ENCODE peak calls at places on chromosomes 5 and 9, in nine cellular contexts. L is CD8-positive, alpha-beta memory T cell; I is IMR-90; D is astrocyte; Z is uterus; H is pancreas; S is GM23248; M is psoas muscle; W is left lung. O is an unnamed sample.

GRCh38 chr5:83470920-83471404 is 582 bp upstream of the VCAN start:
- DNase-seq in W (no peak), Z (no peak), L (no peak), S (peak; percentile 35), H (no peak), D (no peak), I (no peak), M (no peak), O (no peak)

GRCh38 chr5:61280766-61281427 is 51.2 kb upstream of the ZSWIM6 start:
- DNase-seq in S (no peak), D (no peak), L (no peak), M (no peak), H (peak; percentile 61), I (no peak), Z (no peak), W (no peak), O (no peak)

GRCh38 chr5:177220576-177220975 is 82.9 kb downstream of the RAB24 start:
- DNase-seq in H (no peak), S (no peak), W (no peak), I (no peak), Z (no peak), D (no peak), M (no peak), L (no peak), O (no peak)

GRCh38 chr5:143812085-143812705 is at the start of gene HMHB1:
- DNase-seq in Z (no peak), I (no peak), M (no peak), D (no peak), L (no peak), H (no peak), S (no peak), W (no peak), O (no peak)

GRCh38 chr5:84729326-84729725 is 344.6 kb upstream of the EDIL3 start:
- DNase-seq in M (no peak), Z (no peak), S (peak; percentile 0), I (peak; percentile 29), W (peak; percentile 32), D (peak; percentile 74), L (no peak), H (no peak), O (no peak)

GRCh38 chr9:89878003-89878411 is 273.2 kb downstream of the GADD45G start:
- DNase-seq in Z (peak; percentile 5), L (no peak), M (no peak), S (no peak), I (no peak), W (peak; percentile 4), H (no peak), D (no peak), O (no peak)

GRCh38 chr9:18255158-18255629 is 218.8 kb upstream of the ADAMTSL1 start:
- DNase-seq in S (peak; percentile 89), H (peak; percentile 39), I (peak; percentile 87), W (peak; percentile 60), D (peak; percentile 62), M (peak; percentile 73), Z (peak; percentile 89), L (peak; percentile 45), O (peak; percentile 30)

GRCh38 chr9:127635198-127635735 is 23.2 kb downstream of the STXBP1 start:
- DNase-seq in S (no peak), M (no peak), W (no peak), Z (no peak), D (no peak), L (no peak), I (peak; percentile 17), H (no peak), O (no peak)

GRCh38 chr5:138874771-138875628 is at the start of gene LRRTM2:
- DNase-seq in L (no peak), M (no peak), D (peak; percentile 92), S (peak; percentile 92), H (no peak), W (no peak), I (peak; percentile 98), Z (no peak), O (no peak)

GRCh38 chr5:171521219-171521633 is 101.8 kb downstream of the FGF18 start:
- DNase-seq in I (peak; percentile 92), M (peak; percentile 67), S (peak; percentile 97), L (no peak), W (no peak), H (no peak), D (peak; percentile 93), Z (peak; percentile 77), O (no peak)

GRCh38 chr5:136598901-136599300 is 233.6 kb upstream of the TRPC7 start:
- DNase-seq in W (no peak), L (no peak), I (no peak), M (no peak), D (no peak), S (no peak), H (no peak), Z (no peak), O (no peak)

GRCh38 chr9:16031486-16031885 is 478.6 kb downstream of the CCDC171 start:
- DNase-seq in H (no peak), W (no peak), D (no peak), S (no peak), M (no peak), L (no peak), Z (no peak), I (no peak), O (no peak)

GRCh38 chr9:36858805-36859375 is 175.2 kb downstream of the PAX5 start:
- DNase-seq in L (no peak), S (peak; percentile 27), W (no peak), H (no peak), I (no peak), M (no peak), D (no peak), Z (no peak), O (no peak)

GRCh38 chr9:75186767-75187380 is 98.6 kb downstream of the OSTF1 start:
- DNase-seq in H (no peak), M (no peak), D (no peak), L (no peak), S (peak; percentile 44), Z (no peak), W (no peak), I (peak; percentile 28), O (no peak)

GRCh38 chr5:94916619-94917018 is 298.1 kb downstream of the SLF1 start:
- DNase-seq in S (no peak), H (no peak), I (no peak), W (peak; percentile 36), L (no peak), D (no peak), M (no peak), Z (no peak), O (no peak)

GRCh38 chr5:168772466-168772961 is 193.3 kb upstream of the PANK3 start:
- DNase-seq in W (no peak), I (no peak), H (no peak), Z (no peak), M (no peak), D (no peak), S (no peak), L (no peak), O (no peak)

GRCh38 chr5:170552486-170553122 is 48.8 kb downstream of the KCNIP1 start:
- DNase-seq in H (peak; percentile 24), D (peak; percentile 94), S (peak; percentile 58), M (peak; percentile 61), Z (peak; percentile 87), L (no peak), W (peak; percentile 74), I (peak; percentile 88), O (no peak)

GRCh38 chr5:131814990-131815389 is 18.2 kb upstream of the FNIP1 start:
- DNase-seq in I (peak; percentile 91), S (peak; percentile 68), W (no peak), M (no peak), H (no peak), L (no peak), Z (no peak), D (peak; percentile 84), O (no peak)

GRCh38 chr5:981466-981865 is 27.1 kb upstream of the NKD2 start:
- DNase-seq in I (no peak), L (no peak), D (no peak), W (peak; percentile 34), M (no peak), S (no peak), H (no peak), Z (no peak), O (no peak)

DNA sequence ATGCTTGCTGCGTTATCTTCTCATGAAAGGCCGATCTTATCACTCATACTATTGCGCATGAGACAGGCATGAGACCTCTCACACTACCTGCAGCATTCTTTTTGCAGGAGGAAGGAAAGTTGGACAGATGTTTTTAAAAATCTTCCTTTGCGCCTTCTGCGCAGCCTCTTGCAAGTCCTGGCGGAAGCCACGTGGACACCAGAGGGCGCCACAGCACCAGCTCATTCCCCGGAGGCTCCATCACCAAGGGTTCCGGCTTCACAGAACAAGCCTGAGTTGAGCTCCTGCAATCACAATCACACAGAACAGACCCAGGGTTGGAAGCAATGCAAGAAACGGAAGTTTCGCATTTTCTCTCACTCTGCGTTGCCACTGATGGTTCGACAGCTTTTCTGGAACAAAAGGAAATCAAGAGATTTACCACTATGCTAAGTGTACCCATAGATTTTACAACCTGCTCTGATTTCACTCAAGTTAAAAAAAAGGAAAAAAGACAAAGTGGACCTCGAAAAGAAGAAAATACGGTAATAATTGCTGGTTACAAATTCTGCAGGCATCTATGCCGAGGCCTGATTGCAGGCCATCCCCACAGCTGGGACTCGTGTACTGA is 304.8 kb upstream of the MSX2 start:
- DNase-seq in Z (peak; percentile 69), M (peak; percentile 87), D (peak; percentile 79), L (peak; percentile 37), H (peak; percentile 76), W (peak; percentile 83), S (peak; percentile 89), I (peak; percentile 91), O (peak; percentile 58)
- H3K4me3 ChIP-seq in Z (no peak overlapping the region), M (peak overlapping the region; percentile 24), D (peak overlapping the region; percentile 47), L (no peak overlapping the region), H (no peak overlapping the region), W (no peak overlapping the region), S (no peak overlapping the region), I (no peak overlapping the region), O (peak overlapping the region; percentile 26)

GRCh38 chr5:8993031-8993430 is 552.8 kb downstream of the SEMA5A start:
- DNase-seq in I (no peak), M (no peak), H (no peak), W (no peak), S (peak; percentile 37), D (no peak), Z (no peak), L (no peak), O (no peak)
- H3K9me3 ChIP-seq in I (no peaks in the 10 kb centered on the region), M (peaks cover 3% of the 10 kb centered on the region), H (no peaks in the 10 kb centered on the region), W (no peaks in the 10 kb centered on the region), S (no peaks in the 10 kb centered on the region), D (no peaks in the 10 kb centered on the region), Z (no peaks in the 10 kb centered on the region), L (no peaks in the 10 kb centered on the region), O (no peaks in the 10 kb centered on the region)

GRCh38 chr5:123802298-123802951 is 290.4 kb downstream of the CSNK1G3 start:
- DNase-seq in D (no peak), S (no peak), M (no peak), H (no peak), Z (no peak), I (no peak), L (no peak), W (no peak), O (no peak)
- H3K27ac ChIP-seq in D (no peak overlapping the region), S (no peak overlapping the region), M (no peak overlapping the region), H (no peak overlapping the region), Z (no peak overlapping the region), I (no peak overlapping the region), L (no peak overlapping the region), W (no peak overlapping the region), O (no peak overlapping the region)

DNA sequence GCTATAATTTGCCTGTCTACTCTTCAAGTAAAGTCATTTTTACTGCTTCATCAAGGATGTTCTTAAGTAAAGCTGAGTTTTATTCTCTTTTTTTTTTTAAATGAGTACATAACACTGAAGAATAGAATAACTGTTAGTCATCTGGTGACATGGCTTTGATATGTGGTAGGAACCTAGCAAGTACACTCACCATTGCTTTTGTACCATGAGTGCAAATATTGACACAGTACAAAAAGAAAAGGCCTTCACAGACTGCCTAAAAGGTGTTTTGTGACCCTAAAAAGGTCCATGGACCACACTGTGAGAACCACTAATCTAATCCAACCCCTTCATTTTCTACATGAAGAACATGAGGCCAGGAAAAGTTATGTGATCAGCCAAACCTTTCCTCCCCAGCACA is 55.0 kb downstream of the ECPAS start:
- DNase-seq in M (no peak), W (no peak), Z (no peak), L (no peak), D (peak; percentile 23), H (no peak), S (peak; percentile 39), I (peak; percentile 43), O (no peak)
- H3K4me3 ChIP-seq in M (no peak overlapping the region), W (no peak overlapping the region), Z (no peak overlapping the region), L (no peak overlapping the region), D (no peak overlapping the region), H (no peak overlapping the region), S (no peak overlapping the region), I (no peak overlapping the region), O (no peak overlapping the region)

O was measured in effector memory CD4-positive, alpha-beta T cell.